ENCODE peak calls at places on chromosome 4, in eight cellular contexts. One of them, this sample, is unnamed.

GRCh38 chr4:127045872-127046271 is 586.9 kb upstream of the INTU start:
- DNase-seq in Ammon's horn: no peak
- DNase-seq in activated naive CD4-positive, alpha-beta T cell treated with anti-CD3 and anti-CD28 coated beads, Interleukin-2, amount 50 U/mL, for 72 hours: no peak
- DNase-seq in CD4-positive, alpha-beta T cell: no peak
- DNase-seq in hippocampal formation: no peak
- DNase-seq in HT1080: no peak
- DNase-seq in stimulated activated CD4-positive, alpha-beta T cell treated with anti-CD3 and anti-CD28 coated beads, Interleukin-4, amount 100 ng/mL, for 48 hours: no peak
- DNase-seq in WTC11: no peak
- DNase-seq in this sample: no peak

GRCh38 chr4:175905939-175906338 is 93.9 kb upstream of the GPM6A start:
- DNase-seq in Ammon's horn: no peak
- DNase-seq in activated naive CD4-positive, alpha-beta T cell treated with anti-CD3 and anti-CD28 coated beads, Interleukin-2, amount 50 U/mL, for 72 hours: no peak
- DNase-seq in CD4-positive, alpha-beta T cell: no peak
- DNase-seq in hippocampal formation: no peak
- DNase-seq in HT1080: no peak
- DNase-seq in stimulated activated CD4-positive, alpha-beta T cell treated with anti-CD3 and anti-CD28 coated beads, Interleukin-4, amount 100 ng/mL, for 48 hours: no peak
- DNase-seq in WTC11: no peak
- DNase-seq in this sample: peak; percentile 8

GRCh38 chr4:108336076-108336475 is 167.3 kb upstream of the LEF1 start:
- DNase-seq in Ammon's horn: no peak
- DNase-seq in activated naive CD4-positive, alpha-beta T cell treated with anti-CD3 and anti-CD28 coated beads, Interleukin-2, amount 50 U/mL, for 72 hours: no peak
- DNase-seq in CD4-positive, alpha-beta T cell: no peak
- DNase-seq in hippocampal formation: no peak
- DNase-seq in HT1080: peak; percentile 78
- DNase-seq in stimulated activated CD4-positive, alpha-beta T cell treated with anti-CD3 and anti-CD28 coated beads, Interleukin-4, amount 100 ng/mL, for 48 hours: no peak
- DNase-seq in WTC11: no peak
- DNase-seq in this sample: peak; percentile 90

GRCh38 chr4:133759428-133759827 is 442.2 kb downstream of the PABPC4L start:
- DNase-seq in Ammon's horn: no peak
- DNase-seq in activated naive CD4-positive, alpha-beta T cell treated with anti-CD3 and anti-CD28 coated beads, Interleukin-2, amount 50 U/mL, for 72 hours: no peak
- DNase-seq in CD4-positive, alpha-beta T cell: no peak
- DNase-seq in hippocampal formation: no peak
- DNase-seq in HT1080: no peak
- DNase-seq in stimulated activated CD4-positive, alpha-beta T cell treated with anti-CD3 and anti-CD28 coated beads, Interleukin-4, amount 100 ng/mL, for 48 hours: no peak
- DNase-seq in WTC11: peak; percentile 11
- DNase-seq in this sample: peak; percentile 10

GRCh38 chr4:99612281-99612680 is 37.7 kb downstream of the MTTP start:
- DNase-seq in Ammon's horn: no peak
- DNase-seq in activated naive CD4-positive, alpha-beta T cell treated with anti-CD3 and anti-CD28 coated beads, Interleukin-2, amount 50 U/mL, for 72 hours: no peak
- DNase-seq in CD4-positive, alpha-beta T cell: no peak
- DNase-seq in hippocampal formation: no peak
- DNase-seq in HT1080: no peak
- DNase-seq in stimulated activated CD4-positive, alpha-beta T cell treated with anti-CD3 and anti-CD28 coated beads, Interleukin-4, amount 100 ng/mL, for 48 hours: no peak
- DNase-seq in WTC11: no peak
- DNase-seq in this sample: no peak

GRCh38 chr4:38526412-38526811 is 137.6 kb upstream of the KLF3 start:
- DNase-seq in Ammon's horn: no peak
- DNase-seq in activated naive CD4-positive, alpha-beta T cell treated with anti-CD3 and anti-CD28 coated beads, Interleukin-2, amount 50 U/mL, for 72 hours: no peak
- DNase-seq in CD4-positive, alpha-beta T cell: no peak
- DNase-seq in hippocampal formation: no peak
- DNase-seq in HT1080: no peak
- DNase-seq in stimulated activated CD4-positive, alpha-beta T cell treated with anti-CD3 and anti-CD28 coated beads, Interleukin-4, amount 100 ng/mL, for 48 hours: no peak
- DNase-seq in WTC11: no peak
- DNase-seq in this sample: no peak

GRCh38 chr4:173859091-173859713 is 329.2 kb upstream of the HAND2 start:
- DNase-seq in Ammon's horn: no peak
- DNase-seq in activated naive CD4-positive, alpha-beta T cell treated with anti-CD3 and anti-CD28 coated beads, Interleukin-2, amount 50 U/mL, for 72 hours: no peak
- DNase-seq in CD4-positive, alpha-beta T cell: no peak
- DNase-seq in hippocampal formation: no peak
- DNase-seq in HT1080: no peak
- DNase-seq in stimulated activated CD4-positive, alpha-beta T cell treated with anti-CD3 and anti-CD28 coated beads, Interleukin-4, amount 100 ng/mL, for 48 hours: no peak
- DNase-seq in WTC11: no peak
- DNase-seq in this sample: no peak

GRCh38 chr4:158176776-158177175 is 4.0 kb upstream of the GASK1B start:
- DNase-seq in Ammon's horn: no peak
- DNase-seq in activated naive CD4-positive, alpha-beta T cell treated with anti-CD3 and anti-CD28 coated beads, Interleukin-2, amount 50 U/mL, for 72 hours: no peak
- DNase-seq in CD4-positive, alpha-beta T cell: no peak
- DNase-seq in hippocampal formation: no peak
- DNase-seq in HT1080: no peak
- DNase-seq in stimulated activated CD4-positive, alpha-beta T cell treated with anti-CD3 and anti-CD28 coated beads, Interleukin-4, amount 100 ng/mL, for 48 hours: no peak
- DNase-seq in WTC11: no peak
- DNase-seq in this sample: no peak

GRCh38 chr4:10289534-10289899 is 167.7 kb downstream of the ZNF518B start:
- DNase-seq in Ammon's horn: no peak
- DNase-seq in activated naive CD4-positive, alpha-beta T cell treated with anti-CD3 and anti-CD28 coated beads, Interleukin-2, amount 50 U/mL, for 72 hours: no peak
- DNase-seq in CD4-positive, alpha-beta T cell: no peak
- DNase-seq in hippocampal formation: no peak
- DNase-seq in HT1080: no peak
- DNase-seq in stimulated activated CD4-positive, alpha-beta T cell treated with anti-CD3 and anti-CD28 coated beads, Interleukin-4, amount 100 ng/mL, for 48 hours: no peak
- DNase-seq in WTC11: no peak
- DNase-seq in this sample: no peak

GRCh38 chr4:42702895-42703294 is 46.0 kb upstream of the ATP8A1 start:
- DNase-seq in Ammon's horn: no peak
- DNase-seq in activated naive CD4-positive, alpha-beta T cell treated with anti-CD3 and anti-CD28 coated beads, Interleukin-2, amount 50 U/mL, for 72 hours: no peak
- DNase-seq in CD4-positive, alpha-beta T cell: no peak
- DNase-seq in hippocampal formation: no peak
- DNase-seq in HT1080: no peak
- DNase-seq in stimulated activated CD4-positive, alpha-beta T cell treated with anti-CD3 and anti-CD28 coated beads, Interleukin-4, amount 100 ng/mL, for 48 hours: no peak
- DNase-seq in WTC11: no peak
- DNase-seq in this sample: no peak

GRCh38 chr4:15375707-15376106 is 52.1 kb upstream of the C1QTNF7 start:
- DNase-seq in Ammon's horn: peak; percentile 39
- DNase-seq in activated naive CD4-positive, alpha-beta T cell treated with anti-CD3 and anti-CD28 coated beads, Interleukin-2, amount 50 U/mL, for 72 hours: no peak
- DNase-seq in CD4-positive, alpha-beta T cell: no peak
- DNase-seq in hippocampal formation: no peak
- DNase-seq in HT1080: no peak
- DNase-seq in stimulated activated CD4-positive, alpha-beta T cell treated with anti-CD3 and anti-CD28 coated beads, Interleukin-4, amount 100 ng/mL, for 48 hours: no peak
- DNase-seq in WTC11: no peak
- DNase-seq in this sample: no peak

GRCh38 chr4:125951275-125951887 is 636.6 kb downstream of the FAT4 start:
- DNase-seq in Ammon's horn: peak; percentile 4
- DNase-seq in activated naive CD4-positive, alpha-beta T cell treated with anti-CD3 and anti-CD28 coated beads, Interleukin-2, amount 50 U/mL, for 72 hours: no peak
- DNase-seq in CD4-positive, alpha-beta T cell: no peak
- DNase-seq in hippocampal formation: peak; percentile 34
- DNase-seq in HT1080: no peak
- DNase-seq in stimulated activated CD4-positive, alpha-beta T cell treated with anti-CD3 and anti-CD28 coated beads, Interleukin-4, amount 100 ng/mL, for 48 hours: no peak
- DNase-seq in WTC11: no peak
- DNase-seq in this sample: no peak

GRCh38 chr4:8188743-8189550 is 10.1 kb upstream of the SH3TC1 start:
- DNase-seq in Ammon's horn: peak; percentile 61
- DNase-seq in activated naive CD4-positive, alpha-beta T cell treated with anti-CD3 and anti-CD28 coated beads, Interleukin-2, amount 50 U/mL, for 72 hours: no peak
- DNase-seq in CD4-positive, alpha-beta T cell: no peak
- DNase-seq in hippocampal formation: no peak
- DNase-seq in HT1080: no peak
- DNase-seq in stimulated activated CD4-positive, alpha-beta T cell treated with anti-CD3 and anti-CD28 coated beads, Interleukin-4, amount 100 ng/mL, for 48 hours: no peak
- DNase-seq in WTC11: no peak
- DNase-seq in this sample: no peak

GRCh38 chr4:179583221-179583620 is 2141.0 kb upstream of the AGA start:
- DNase-seq in Ammon's horn: no peak
- DNase-seq in activated naive CD4-positive, alpha-beta T cell treated with anti-CD3 and anti-CD28 coated beads, Interleukin-2, amount 50 U/mL, for 72 hours: no peak
- DNase-seq in CD4-positive, alpha-beta T cell: no peak
- DNase-seq in hippocampal formation: no peak
- DNase-seq in HT1080: no peak
- DNase-seq in stimulated activated CD4-positive, alpha-beta T cell treated with anti-CD3 and anti-CD28 coated beads, Interleukin-4, amount 100 ng/mL, for 48 hours: no peak
- DNase-seq in WTC11: no peak
- DNase-seq in this sample: no peak

GRCh38 chr4:76197971-76198410 is 15.6 kb downstream of the SCARB2 start:
- DNase-seq in Ammon's horn: peak; percentile 93
- DNase-seq in activated naive CD4-positive, alpha-beta T cell treated with anti-CD3 and anti-CD28 coated beads, Interleukin-2, amount 50 U/mL, for 72 hours: no peak
- DNase-seq in CD4-positive, alpha-beta T cell: no peak
- DNase-seq in hippocampal formation: peak; percentile 87
- DNase-seq in HT1080: no peak
- DNase-seq in stimulated activated CD4-positive, alpha-beta T cell treated with anti-CD3 and anti-CD28 coated beads, Interleukin-4, amount 100 ng/mL, for 48 hours: no peak
- DNase-seq in WTC11: no peak
- DNase-seq in this sample: peak; percentile 80